ENCODE peak calls at places on chromosomes 2 and 18, in seven cellular contexts. L, F, K, N, X, O and W are unnamed samples.
A peak's percentile ranks its signal among the peaks of the same experiment; 100 is the strongest.

GRCh38 chr2:2325538-2325937 is 5.5 kb downstream of the MYT1L start:
- DNase-seq in F (no peak), X (no peak), L (no peak), N (no peak), O (no peak), K (no peak), W (no peak)

GRCh38 chr2:38037757-38038615 is 38.0 kb downstream of the CYP1B1 start:
- DNase-seq in N (peak; percentile 32), K (no peak), X (peak; percentile 41), F (no peak), L (no peak), O (no peak), W (no peak)

GRCh38 chr2:10971855-10972348 is 60.2 kb downstream of the KCNF1 start:
- DNase-seq in N (no peak), X (peak; percentile 59), O (no peak), F (no peak), K (no peak), L (no peak), W (no peak)

GRCh38 chr18:33231474-33232317 is 208.8 kb downstream of the CCDC178 start:
- DNase-seq in K (peak; percentile 82), F (no peak), L (peak; percentile 56), N (peak; percentile 19), O (peak; percentile 77), X (peak; percentile 88), W (peak; percentile 71)

GRCh38 chr2:239246723-239247122 is 154.1 kb downstream of the HDAC4 start:
- DNase-seq in F (no peak), X (no peak), O (no peak), L (no peak), K (peak; percentile 61), N (no peak), W (peak; percentile 56)

GRCh38 chr2:231134910-231135650 is 10.2 kb upstream of the HTR2B start:
- DNase-seq in K (no peak), X (no peak), O (no peak), N (no peak), F (no peak), L (no peak), W (no peak)

GRCh38 chr2:148273158-148273691 is 252.3 kb downstream of the MBD5 start:
- DNase-seq in N (no peak), X (no peak), L (no peak), K (no peak), F (no peak), O (no peak), W (no peak)

GRCh38 chr2:201500534-201500933 is 49.0 kb downstream of the STRADB start:
- DNase-seq in O (no peak), X (no peak), F (no peak), L (no peak), K (no peak), N (no peak), W (no peak)

GRCh38 chr2:74690571-74690970 is 36.5 kb downstream of the SEMA4F start:
- DNase-seq in O (peak; percentile 74), N (no peak), K (peak; percentile 63), X (peak; percentile 56), L (no peak), F (no peak), W (no peak)

GRCh38 chr2:42084231-42084671 is 36.4 kb downstream of the PKDCC start:
- DNase-seq in L (peak; percentile 77), N (peak; percentile 38), K (peak; percentile 72), O (no peak), X (no peak), F (no peak), W (no peak)

GRCh38 chr18:47985837-47986236 is 55.4 kb upstream of the SMAD2 start:
- DNase-seq in N (no peak), X (no peak), L (no peak), K (no peak), O (no peak), F (no peak), W (no peak)

GRCh38 chr2:190197143-190197720 is 122.4 kb downstream of the HIBCH start:
- DNase-seq in O (no peak), N (no peak), F (no peak), K (no peak), L (no peak), X (no peak), W (no peak)

GRCh38 chr18:5895300-5895885 is at the start of gene TMEM200C:
- DNase-seq in O (peak; percentile 58), K (no peak), L (no peak), X (peak; percentile 75), F (no peak), N (peak; percentile 18), W (no peak)

GRCh38 chr2:220893411-220893810 is 678.7 kb downstream of the EPHA4 start:
- DNase-seq in N (no peak), O (no peak), K (no peak), L (no peak), X (no peak), F (no peak), W (no peak)

GRCh38 chr2:60958800-60959199 is 58.7 kb upstream of the PEX13 start:
- DNase-seq in K (no peak), N (no peak), O (no peak), L (no peak), F (no peak), X (no peak), W (no peak)

GRCh38 chr2:71000780-71001591 is 6.3 kb upstream of the TEX261 start:
- DNase-seq in L (peak; percentile 54), N (peak; percentile 72), X (peak; percentile 46), O (peak; percentile 80), K (peak; percentile 75), F (peak; percentile 70), W (peak; percentile 83)

GRCh38 chr18:31454066-31454708 is 6.6 kb downstream of the DSG3 start:
- DNase-seq in K (no peak), N (no peak), F (no peak), L (no peak), X (no peak), O (no peak), W (no peak)

GRCh38 chr2:45342-46130 is 769 bp downstream of the FAM110C start:
- DNase-seq in N (no peak), X (no peak), K (peak; percentile 62), F (no peak), L (no peak), O (no peak), W (peak; percentile 42)

GRCh38 chr2:239379641-239380170 is 21.1 kb downstream of the HDAC4 start:
- DNase-seq in N (no peak), F (no peak), O (no peak), K (no peak), L (no peak), X (no peak), W (no peak)

DNA sequence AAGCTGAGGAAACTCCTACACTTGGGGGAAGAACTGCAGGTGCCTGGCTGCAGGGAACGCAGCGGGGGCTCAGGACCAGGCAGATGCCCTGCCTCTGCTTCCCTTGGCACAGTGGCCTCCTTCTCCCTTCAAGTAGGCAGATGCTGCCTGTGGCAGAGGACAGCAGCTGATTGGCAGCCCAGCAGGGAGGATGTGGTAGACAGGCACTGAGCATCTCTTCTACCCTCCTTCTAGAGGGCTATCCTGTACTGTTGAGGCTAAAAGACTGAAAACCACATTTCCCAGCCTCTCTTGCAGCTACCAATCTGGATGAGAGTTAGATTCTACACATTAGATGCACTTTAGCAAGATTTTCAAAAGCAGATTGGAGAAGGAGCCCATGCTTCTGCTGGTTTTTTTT is 105.7 kb downstream of the MSH2 start:
- DNase-seq in O (peak; percentile 33), F (no peak), X (no peak), L (no peak), N (no peak), K (no peak), W (no peak)
- H3K4me1 ChIP-seq in O (peaks cover 17% of the 10 kb centered on the region), F (no peaks in the 10 kb centered on the region), X (no peaks in the 10 kb centered on the region), L (no peaks in the 10 kb centered on the region), N (no peaks in the 10 kb centered on the region), K (no peaks in the 10 kb centered on the region), W (no peaks in the 10 kb centered on the region)

GRCh38 chr2:210502997-210503621 is 26.6 kb upstream of the LANCL1 start:
- DNase-seq in L (peak; percentile 36), N (peak; percentile 20), F (peak; percentile 11), O (peak; percentile 27), K (peak; percentile 61), X (peak; percentile 21), W (peak; percentile 48)
- H3K4me1 ChIP-seq in L (no peaks in the 10 kb centered on the region), N (no peaks in the 10 kb centered on the region), F (peaks cover 4% of the 10 kb centered on the region), O (no peaks in the 10 kb centered on the region), K (no peaks in the 10 kb centered on the region), X (peaks cover 9% of the 10 kb centered on the region), W (peaks cover 8% of the 10 kb centered on the region)

DNA sequence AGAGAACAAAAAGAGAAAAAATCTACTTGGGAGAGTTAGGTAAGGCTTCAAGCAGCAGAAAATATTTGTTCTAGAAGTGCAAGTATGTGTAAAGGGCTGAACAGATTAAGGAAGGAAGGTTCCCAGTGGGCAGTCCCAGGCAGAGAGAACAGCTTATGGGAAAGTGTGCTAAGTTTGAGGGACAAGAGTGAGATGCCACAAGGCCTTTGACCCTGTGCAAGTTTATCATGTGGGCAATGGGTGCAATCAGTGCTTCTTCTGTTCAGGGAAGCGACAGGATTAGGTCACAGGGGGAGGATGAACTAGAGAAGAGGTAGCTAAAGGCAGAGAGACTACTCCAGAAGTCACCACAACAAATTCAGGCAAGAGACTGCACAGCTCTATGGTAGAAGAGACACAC is 44.4 kb downstream of the LPIN2 start:
- DNase-seq in O (no peak), F (no peak), X (no peak), N (no peak), L (no peak), K (no peak), W (no peak)
- H3K4me1 ChIP-seq in O (no peaks in the 10 kb centered on the region), F (peaks cover 99% of the 10 kb centered on the region), X (peaks cover 6% of the 10 kb centered on the region), N (peaks cover 60% of the 10 kb centered on the region), L (peaks cover 18% of the 10 kb centered on the region), K (peaks cover 5% of the 10 kb centered on the region), W (peaks cover 27% of the 10 kb centered on the region)

DNA sequence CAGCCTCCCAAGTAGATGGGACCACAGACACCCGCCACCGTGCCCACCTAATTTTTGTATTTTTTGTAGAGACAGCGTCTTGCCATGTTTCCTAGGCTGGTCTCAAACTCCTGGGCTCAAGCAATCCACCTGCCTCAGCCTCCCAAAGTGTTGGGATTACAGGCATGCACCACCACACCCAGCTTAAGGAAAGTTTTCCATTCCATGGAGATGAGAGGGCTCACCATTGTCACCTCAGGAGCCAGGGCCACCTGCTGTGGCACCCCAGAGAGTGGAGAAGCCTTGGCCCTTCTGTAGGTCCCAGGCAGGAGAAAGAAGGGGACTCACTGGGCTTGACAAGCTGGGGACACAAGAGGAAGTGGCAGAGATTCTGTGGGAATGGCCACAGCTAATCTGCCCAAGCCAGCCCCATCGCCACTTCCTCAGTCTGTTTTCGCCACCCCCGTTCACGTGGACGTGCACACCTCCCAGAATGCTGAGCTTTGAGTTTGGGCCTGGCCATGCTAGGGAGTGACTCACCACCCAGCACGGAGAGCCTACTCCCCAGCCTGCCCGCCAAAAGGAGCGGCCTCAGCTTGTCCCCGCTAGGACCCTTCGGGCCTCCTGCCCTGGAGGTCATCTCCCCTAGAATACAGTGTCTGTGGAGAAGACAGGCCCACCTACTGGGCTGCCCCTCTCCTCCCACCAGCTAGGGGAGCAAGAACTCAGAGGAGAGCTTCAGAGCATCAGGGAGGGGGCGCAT is 4.8 kb downstream of the SLC35F6 start:
- DNase-seq in O (no peak), X (no peak), L (no peak), K (peak; percentile 70), F (no peak), N (peak; percentile 66), W (peak; percentile 70)
- H3K4me1 ChIP-seq in O (peaks cover 3% of the 10 kb centered on the region), X (peaks cover 34% of the 10 kb centered on the region), L (peaks cover 19% of the 10 kb centered on the region), K (peaks cover 29% of the 10 kb centered on the region), F (peaks cover 50% of the 10 kb centered on the region), N (peaks cover 98% of the 10 kb centered on the region), W (peaks cover 35% of the 10 kb centered on the region)

GRCh38 chr18:74392323-74392722 is 64.8 kb downstream of the DIPK1C start:
- DNase-seq in K (no peak), X (no peak), O (no peak), N (no peak), F (no peak), L (no peak), W (no peak)
- H3K4me1 ChIP-seq in K (no peaks in the 10 kb centered on the region), X (no peaks in the 10 kb centered on the region), O (no peaks in the 10 kb centered on the region), N (peaks cover 12% of the 10 kb centered on the region), F (peaks cover 9% of the 10 kb centered on the region), L (no peaks in the 10 kb centered on the region), W (no peaks in the 10 kb centered on the region)